ENCODE peak calls at places on chromosomes 12 and 14, in five cellular contexts. One of them, this sample, is unnamed.

GRCh38 chr12:118884226-118884625 is 97.1 kb upstream of the SRRM4 start:
- DNase-seq in H1: no peak
- DNase-seq in HepG2: no peak
- DNase-seq in GM12878: no peak
- DNase-seq in NT2/D1: no peak
- DNase-seq in this sample: no peak

GRCh38 chr14:25841226-25841625 is 756.6 kb downstream of the NOVA1 start:
- DNase-seq in HepG2: no peak
- DNase-seq in NT2/D1: no peak
- DNase-seq in H1: no peak
- DNase-seq in GM12878: no peak
- DNase-seq in this sample: no peak

GRCh38 chr12:112153181-112153899 is 28.0 kb downstream of the TRAFD1 start:
- DNase-seq in NT2/D1: no peak
- DNase-seq in HepG2: no peak
- DNase-seq in H1: no peak
- DNase-seq in GM12878: no peak
- DNase-seq in this sample: no peak

GRCh38 chr14:101056446-101056845 is 152.9 kb upstream of the RTL1 start:
- DNase-seq in GM12878: no peak
- DNase-seq in NT2/D1: no peak
- DNase-seq in H1: no peak
- DNase-seq in HepG2: no peak
- DNase-seq in this sample: no peak

GRCh38 chr12:20360407-20360806 is 7.9 kb upstream of the PDE3A start:
- DNase-seq in H1: no peak
- DNase-seq in NT2/D1: no peak
- DNase-seq in GM12878: no peak
- DNase-seq in HepG2: no peak
- DNase-seq in this sample: no peak

GRCh38 chr14:87686736-87687135 is 306.2 kb downstream of the GALC start:
- DNase-seq in H1: no peak
- DNase-seq in NT2/D1: no peak
- DNase-seq in GM12878: no peak
- DNase-seq in HepG2: no peak
- DNase-seq in this sample: no peak

GRCh38 chr12:57727758-57728395 is 10.7 kb downstream of the AGAP2 start:
- DNase-seq in H1: no peak
- DNase-seq in HepG2: no peak
- DNase-seq in GM12878: no peak
- DNase-seq in NT2/D1: no peak
- DNase-seq in this sample: no peak

GRCh38 chr12:122185494-122186082 is 2.7 kb downstream of the LRRC43 start:
- DNase-seq in H1: no peak
- DNase-seq in GM12878: no peak
- DNase-seq in NT2/D1: no peak
- DNase-seq in HepG2: no peak
- DNase-seq in this sample: no peak

GRCh38 chr12:28127455-28127854 is 62.8 kb upstream of the CCDC91 start:
- DNase-seq in NT2/D1: no peak
- DNase-seq in H1: no peak
- DNase-seq in GM12878: no peak
- DNase-seq in HepG2: no peak
- DNase-seq in this sample: no peak

GRCh38 chr12:5588231-5588995 is 156.5 kb downstream of the NTF3 start:
- DNase-seq in NT2/D1: no peak
- DNase-seq in H1: no peak
- DNase-seq in HepG2: no peak
- DNase-seq in GM12878: no peak
- DNase-seq in this sample: no peak

GRCh38 chr12:4270670-4271432 is 2.7 kb upstream of the CCND2 start:
- DNase-seq in H1: no peak
- DNase-seq in NT2/D1: peak; percentile 84
- DNase-seq in GM12878: no peak
- DNase-seq in HepG2: no peak
- DNase-seq in this sample: no peak

GRCh38 chr12:81077329-81077685 is 572 bp upstream of the ACSS3 start:
- DNase-seq in GM12878: no peak
- DNase-seq in HepG2: peak; percentile 79
- DNase-seq in NT2/D1: peak; percentile 77
- DNase-seq in H1: peak; percentile 71
- DNase-seq in this sample: peak; percentile 30

GRCh38 chr14:103503296-103503695 is 19.3 kb downstream of the CKB start:
- DNase-seq in GM12878: no peak
- DNase-seq in H1: no peak
- DNase-seq in HepG2: no peak
- DNase-seq in NT2/D1: no peak
- DNase-seq in this sample: no peak

GRCh38 chr12:90323217-90323616 is 614.6 kb upstream of the ATP2B1 start:
- DNase-seq in H1: no peak
- DNase-seq in HepG2: no peak
- DNase-seq in GM12878: no peak
- DNase-seq in NT2/D1: no peak
- DNase-seq in this sample: no peak

GRCh38 chr14:73743431-73743931 is 29.3 kb upstream of the PNMA1 start:
- DNase-seq in H1: no peak
- DNase-seq in GM12878: no peak
- DNase-seq in NT2/D1: no peak
- DNase-seq in HepG2: no peak
- DNase-seq in this sample: no peak

GRCh38 chr14:95515523-95516517 is 630 bp downstream of the SYNE3 start:
- DNase-seq in NT2/D1: no peak
- DNase-seq in GM12878: no peak
- DNase-seq in H1: no peak
- DNase-seq in HepG2: peak; percentile 39
- DNase-seq in this sample: peak; percentile 69

GRCh38 chr12:122116707-122117535 is 38.4 kb downstream of the MLXIP start:
- DNase-seq in H1: no peak
- DNase-seq in GM12878: no peak
- DNase-seq in NT2/D1: no peak
- DNase-seq in HepG2: no peak
- DNase-seq in this sample: no peak

GRCh38 chr14:63853831-63854293 is 1.1 kb downstream of the SYNE2 start:
- DNase-seq in NT2/D1: no peak
- DNase-seq in GM12878: no peak
- DNase-seq in HepG2: peak; percentile 20
- DNase-seq in H1: no peak
- DNase-seq in this sample: peak; percentile 66

GRCh38 chr14:72643317-72643801 is 250.5 kb downstream of the DPF3 start:
- DNase-seq in HepG2: no peak
- DNase-seq in H1: peak; percentile 36
- DNase-seq in NT2/D1: peak; percentile 20
- DNase-seq in GM12878: no peak
- DNase-seq in this sample: no peak

GRCh38 chr12:77746108-77746507 is 84.6 kb upstream of the NAV3 start:
- DNase-seq in H1: no peak
- DNase-seq in HepG2: no peak
- DNase-seq in NT2/D1: no peak
- DNase-seq in GM12878: peak; percentile 83
- DNase-seq in this sample: no peak

GRCh38 chr14:95697764-95698163 is 11.5 kb downstream of the TCL1B start:
- DNase-seq in NT2/D1: no peak
- DNase-seq in H1: no peak
- DNase-seq in HepG2: no peak
- DNase-seq in GM12878: peak; percentile 56
- DNase-seq in this sample: no peak

GRCh38 chr12:77229640-77230442 is 164.5 kb upstream of the E2F7 start:
- DNase-seq in NT2/D1: peak; percentile 30
- DNase-seq in GM12878: no peak
- DNase-seq in HepG2: no peak
- DNase-seq in H1: no peak
- DNase-seq in this sample: no peak

GRCh38 chr12:10688042-10688441 is 14.2 kb upstream of the STYK1 start:
- DNase-seq in NT2/D1: no peak
- DNase-seq in H1: no peak
- DNase-seq in GM12878: no peak
- DNase-seq in HepG2: no peak
- DNase-seq in this sample: no peak

GRCh38 chr12:52789637-52790426 is 6.1 kb downstream of the KRT3 start:
- DNase-seq in GM12878: no peak
- DNase-seq in HepG2: no peak
- DNase-seq in H1: no peak
- DNase-seq in NT2/D1: no peak
- DNase-seq in this sample: no peak

GRCh38 chr14:76376001-76376404 is at the start of gene ESRRB:
- DNase-seq in GM12878: no peak
- DNase-seq in H1: peak; percentile 27
- DNase-seq in HepG2: no peak
- DNase-seq in NT2/D1: peak; percentile 54
- DNase-seq in this sample: peak; percentile 77

GRCh38 chr12:89351489-89352241 is 636 bp downstream of the DUSP6 start:
- DNase-seq in GM12878: no peak
- DNase-seq in NT2/D1: no peak
- DNase-seq in HepG2: no peak
- DNase-seq in H1: no peak
- DNase-seq in this sample: peak; percentile 40

GRCh38 chr14:101707285-101707842 is 54.1 kb upstream of the PPP2R5C start:
- DNase-seq in H1: no peak
- DNase-seq in NT2/D1: peak; percentile 60
- DNase-seq in HepG2: peak; percentile 81
- DNase-seq in GM12878: peak; percentile 53
- DNase-seq in this sample: peak; percentile 76

GRCh38 chr12:115213538-115213961 is 529.6 kb upstream of the TBX3 start:
- DNase-seq in GM12878: no peak
- DNase-seq in HepG2: no peak
- DNase-seq in H1: no peak
- DNase-seq in NT2/D1: no peak
- DNase-seq in this sample: no peak

GRCh38 chr12:132624186-132624855 is 5.7 kb downstream of the P2RX2 start:
- DNase-seq in H1: no peak
- DNase-seq in HepG2: no peak
- DNase-seq in GM12878: no peak
- DNase-seq in NT2/D1: no peak
- DNase-seq in this sample: no peak

GRCh38 chr12:132624910-132625630 is 6.5 kb downstream of the P2RX2 start:
- DNase-seq in H1: no peak
- DNase-seq in GM12878: no peak
- DNase-seq in NT2/D1: no peak
- DNase-seq in HepG2: no peak
- DNase-seq in this sample: no peak

GRCh38 chr12:132622437-132623071 is 4.0 kb downstream of the P2RX2 start:
- DNase-seq in H1: no peak
- DNase-seq in HepG2: no peak
- DNase-seq in NT2/D1: no peak
- DNase-seq in GM12878: no peak
- DNase-seq in this sample: no peak

GRCh38 chr12:132621657-132622435 is 3.3 kb downstream of the P2RX2 start:
- DNase-seq in NT2/D1: no peak
- DNase-seq in HepG2: no peak
- DNase-seq in GM12878: no peak
- DNase-seq in H1: no peak
- DNase-seq in this sample: no peak

GRCh38 chr12:132623072-132623869 is 4.7 kb downstream of the P2RX2 start:
- DNase-seq in HepG2: no peak
- DNase-seq in NT2/D1: no peak
- DNase-seq in H1: no peak
- DNase-seq in GM12878: no peak
- DNase-seq in this sample: no peak
- TF ChIP-seq SUZ12 in HepG2: no peak
- TF ChIP-seq SUZ12 in NT2/D1: no peak
- TF ChIP-seq SUZ12 in H1: no peak
- TF ChIP-seq SUZ12 in GM12878: no peak
- TF ChIP-seq SUZ12 in this sample: no peak

GRCh38 chr14:92941531-92941930 is 18.6 kb downstream of the CHGA start:
- DNase-seq in H1: no peak
- DNase-seq in NT2/D1: no peak
- DNase-seq in GM12878: no peak
- DNase-seq in HepG2: no peak
- DNase-seq in this sample: no peak

GRCh38 chr14:92940543-92940942 is 17.6 kb downstream of the CHGA start:
- DNase-seq in HepG2: no peak
- DNase-seq in GM12878: no peak
- DNase-seq in NT2/D1: no peak
- DNase-seq in H1: no peak
- DNase-seq in this sample: no peak

GRCh38 chr14:92938235-92938875 is 15.4 kb downstream of the CHGA start:
- DNase-seq in HepG2: no peak
- DNase-seq in NT2/D1: no peak
- DNase-seq in GM12878: no peak
- DNase-seq in H1: no peak
- DNase-seq in this sample: no peak

GRCh38 chr14:92938890-92939671 is 16.1 kb downstream of the CHGA start:
- DNase-seq in H1: no peak
- DNase-seq in GM12878: no peak
- DNase-seq in NT2/D1: no peak
- DNase-seq in HepG2: no peak
- DNase-seq in this sample: no peak

DNA sequence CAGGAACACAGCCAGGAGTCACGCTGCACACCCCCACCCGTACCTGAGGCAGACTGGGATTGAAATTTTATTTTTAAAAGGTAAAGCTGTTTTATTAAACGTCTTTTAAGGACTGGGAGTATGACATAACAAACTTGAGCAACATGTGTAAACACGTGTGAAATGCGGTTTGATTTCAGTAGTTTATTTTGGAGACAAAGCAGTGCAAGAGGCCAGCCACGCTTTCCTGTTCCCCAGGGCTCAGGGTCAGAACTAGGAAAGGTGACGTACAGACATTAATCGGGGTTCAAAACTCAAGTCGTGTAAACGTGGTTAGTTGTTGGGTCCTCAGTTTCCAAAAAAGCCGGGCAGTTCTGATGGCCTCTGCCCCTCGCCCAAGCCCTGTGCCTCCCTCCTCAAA is 16.7 kb downstream of the CHGA start:
- DNase-seq in GM12878: no peak
- DNase-seq in H1: no peak
- DNase-seq in NT2/D1: no peak
- DNase-seq in HepG2: no peak
- DNase-seq in this sample: no peak
- TF ChIP-seq SUZ12 in GM12878: no peak
- TF ChIP-seq SUZ12 in H1: no peak
- TF ChIP-seq SUZ12 in NT2/D1: no peak
- TF ChIP-seq SUZ12 in HepG2: no peak
- TF ChIP-seq SUZ12 in this sample: no peak

DNA sequence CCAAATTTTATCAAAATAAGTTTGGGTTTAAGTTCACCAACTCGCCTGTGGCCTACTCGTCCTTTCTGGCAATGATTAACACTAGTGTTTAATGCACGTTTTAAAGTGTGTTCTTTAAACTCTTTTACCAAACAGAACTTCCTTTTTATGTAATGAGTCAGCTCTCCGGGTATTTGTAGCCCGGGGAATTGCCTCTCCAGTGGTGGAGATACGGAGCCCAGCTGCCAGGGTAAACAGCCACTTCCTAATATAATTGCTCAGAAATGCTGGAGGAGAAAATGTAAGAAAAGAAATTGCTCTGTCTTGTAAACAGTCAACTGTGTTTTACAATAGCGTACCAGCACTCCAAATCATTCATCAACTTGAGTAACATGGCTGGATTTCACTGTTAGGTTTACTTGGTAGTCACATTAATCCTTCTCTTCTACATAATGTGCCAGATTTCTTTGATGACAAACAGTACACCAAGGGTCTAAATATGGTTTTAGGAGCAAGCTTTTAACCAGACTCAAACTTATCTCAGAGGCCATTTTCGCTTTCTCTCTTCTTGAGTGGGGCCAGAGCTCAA is 101.1 kb upstream of the SLC38A2 start:
- DNase-seq in HepG2: peak; percentile 95
- DNase-seq in H1: no peak
- DNase-seq in GM12878: peak; percentile 51
- DNase-seq in NT2/D1: no peak
- DNase-seq in this sample: no peak
- TF ChIP-seq SUZ12 in HepG2: no peak
- TF ChIP-seq SUZ12 in H1: no peak
- TF ChIP-seq SUZ12 in GM12878: no peak
- TF ChIP-seq SUZ12 in NT2/D1: no peak
- TF ChIP-seq SUZ12 in this sample: no peak

GRCh38 chr12:85673921-85674420 is 162.2 kb downstream of the RASSF9 start:
- DNase-seq in HepG2: no peak
- DNase-seq in NT2/D1: no peak
- DNase-seq in GM12878: no peak
- DNase-seq in H1: no peak
- DNase-seq in this sample: no peak
- TF ChIP-seq SUZ12 in HepG2: no peak
- TF ChIP-seq SUZ12 in NT2/D1: no peak
- TF ChIP-seq SUZ12 in GM12878: no peak
- TF ChIP-seq SUZ12 in H1: no peak
- TF ChIP-seq SUZ12 in this sample: no peak

This sample was measured in HEK293T.